ENCODE peak calls at places on chromosomes 16 and 17, in six cellular contexts. G is colonic mucosa, I is transverse colon, W is adrenal gland, Q is mucosa of descending colon, K is breast epithelium. Y is an unnamed sample.

GRCh38 chr16:89002851-89003830 is 26.1 kb upstream of the CBFA2T3 start:
- DNase-seq in W (no peak), G (no peak), I (no peak), Q (no peak), K (no peak), Y (no peak)

GRCh38 chr17:43217614-43218087 is 6.0 kb downstream of the TMEM106A start:
- DNase-seq in K (peak), W (no peak), I (no peak), Q (no peak), G (no peak), Y (no peak)

GRCh38 chr17:5437721-5438317 is 1.1 kb downstream of the C1QBP start:
- DNase-seq in Q (no peak), I (no peak), K (no peak), G (no peak), W (no peak), Y (peak)

GRCh38 chr16:88695753-88696152 is 9.4 kb upstream of the SNAI3 start:
- DNase-seq in G (no peak), Q (no peak), W (no peak), I (no peak), K (no peak), Y (no peak)

GRCh38 chr16:31460582-31461002 is 1.3 kb downstream of the ARMC5 start:
- DNase-seq in W (peak), K (no peak), G (no peak), I (no peak), Q (peak), Y (peak)

GRCh38 chr17:79623786-79624657 is 13.2 kb upstream of the RBFOX3 start:
- DNase-seq in G (no peak), K (no peak), W (peak), I (peak), Q (peak), Y (no peak)

GRCh38 chr17:4487820-4488716 is 10.6 kb upstream of the SPNS2 start:
- DNase-seq in Q (no peak), K (no peak), G (no peak), W (no peak), I (no peak), Y (no peak)

GRCh38 chr17:3695723-3696411 is at the start of gene P2RX5:
- DNase-seq in K (no peak), G (no peak), W (no peak), I (peak), Q (peak), Y (peak)

GRCh38 chr17:43169561-43170139 is 1.4 kb upstream of the NBR1 start:
- DNase-seq in G (peak), W (peak), I (peak), Q (no peak), K (peak), Y (peak)

GRCh38 chr17:60451965-60452364 is 29.7 kb downstream of the CHCT1 start:
- DNase-seq in I (no peak), K (no peak), Q (no peak), G (no peak), W (no peak), Y (no peak)

GRCh38 chr17:27545562-27546229 is 85.3 kb upstream of the LGALS9 start:
- DNase-seq in I (no peak), W (peak), K (no peak), G (no peak), Q (no peak), Y (peak)

GRCh38 chr17:3532106-3532858 is 25.3 kb downstream of the TRPV3 start:
- DNase-seq in Q (peak), G (no peak), K (no peak), I (no peak), W (no peak), Y (no peak)

GRCh38 chr16:22065252-22065651 is 27.1 kb upstream of the VWA3A start:
- DNase-seq in I (no peak), K (no peak), Q (no peak), W (no peak), G (no peak), Y (no peak)

GRCh38 chr17:74566132-74566753 is 1.1 kb downstream of the CD300H start:
- DNase-seq in W (peak), G (peak), I (peak), Q (peak), K (no peak), Y (peak)

GRCh38 chr16:10480151-10480550 is 94.3 kb downstream of the ATF7IP2 start:
- DNase-seq in G (no peak), W (no peak), K (no peak), Q (no peak), I (no peak), Y (no peak)

GRCh38 chr17:59002848-59003247 is 103.8 kb downstream of the TRIM37 start:
- DNase-seq in K (no peak), I (no peak), W (no peak), G (no peak), Q (no peak), Y (no peak)

GRCh38 chr16:86199182-86199581 is 300.2 kb downstream of the IRF8 start:
- DNase-seq in I (no peak), W (no peak), G (no peak), K (no peak), Q (no peak), Y (peak)

GRCh38 chr16:15960124-15960971 is 10.9 kb downstream of the ABCC1 start:
- DNase-seq in K (no peak), G (no peak), W (no peak), I (no peak), Q (no peak), Y (no peak)

GRCh38 chr17:2972749-2973148 is 90.7 kb downstream of the OR1D5 start:
- DNase-seq in W (no peak), G (no peak), K (no peak), I (no peak), Q (no peak), Y (no peak)

GRCh38 chr17:59695943-59696681 is 11.1 kb downstream of the PTRH2 start:
- DNase-seq in W (no peak), K (no peak), Q (no peak), G (no peak), I (no peak), Y (peak)

GRCh38 chr16:28317040-28317880 is 24.9 kb downstream of the SBK1 start:
- DNase-seq in W (peak), K (no peak), Q (peak), I (peak), G (peak), Y (peak)

GRCh38 chr16:67673712-67674580 is 7.3 kb downstream of the C16orf86 start:
- DNase-seq in I (peak), G (peak), Q (peak), W (peak), K (peak), Y (peak)

GRCh38 chr17:81349397-81350319 is 45.6 kb upstream of the BAHCC1 start:
- DNase-seq in G (no peak), K (no peak), W (no peak), I (no peak), Q (peak), Y (peak)

GRCh38 chr17:63772801-63773271 is 561 bp downstream of the CCDC47 start:
- DNase-seq in K (no peak), I (peak), W (no peak), Q (no peak), G (peak), Y (peak)

GRCh38 chr16:89093602-89094251 is at the start of gene ACSF3:
- DNase-seq in K (no peak), I (peak), W (peak), Q (peak), G (no peak), Y (peak)

GRCh38 chr17:38352245-38353083 is 820 bp downstream of the SOCS7 start:
- DNase-seq in Q (peak), K (no peak), I (peak), G (peak), W (peak), Y (peak)

GRCh38 chr16:23466162-23466885 is 13.3 kb upstream of the COG7 start:
- DNase-seq in I (no peak), Q (no peak), W (no peak), G (no peak), K (no peak), Y (no peak)

GRCh38 chr17:42458497-42459255 is at the start of gene ATP6V0A1:
- DNase-seq in K (peak), Q (peak), G (peak), W (peak), I (peak), Y (peak)

GRCh38 chr17:82237083-82237745 is 8.4 kb downstream of the SLC16A3 start:
- DNase-seq in G (no peak), Q (no peak), W (no peak), I (no peak), K (no peak), Y (no peak)

GRCh38 chr17:1398900-1399299 is 1.1 kb downstream of the YWHAE start:
- DNase-seq in G (peak), I (peak), K (no peak), Q (no peak), W (no peak), Y (no peak)

GRCh38 chr16:49855280-49855821 is 561 bp downstream of the ZNF423 start:
- DNase-seq in K (peak), W (peak), G (peak), I (peak), Q (peak), Y (peak)

GRCh38 chr16:88967800-88968588 is 9.0 kb downstream of the CBFA2T3 start:
- DNase-seq in W (no peak), I (peak), Q (peak), K (no peak), G (no peak), Y (no peak)

GRCh38 chr17:29155235-29155965 is 24.8 kb downstream of the MYO18A start:
- DNase-seq in Q (peak), I (peak), G (peak), K (no peak), W (peak), Y (peak)

GRCh38 chr16:85998868-85999729 is 100.1 kb downstream of the IRF8 start:
- DNase-seq in K (no peak), W (no peak), Q (no peak), G (no peak), I (no peak), Y (no peak)

GRCh38 chr16:17370233-17371013 is 100.3 kb downstream of the XYLT1 start:
- DNase-seq in K (no peak), G (no peak), Q (no peak), I (no peak), W (no peak), Y (no peak)

GRCh38 chr17:19260958-19261357 is 23.8 kb downstream of the EPN2 start:
- DNase-seq in Q (no peak), I (no peak), G (no peak), K (no peak), W (no peak), Y (no peak)

DNA sequence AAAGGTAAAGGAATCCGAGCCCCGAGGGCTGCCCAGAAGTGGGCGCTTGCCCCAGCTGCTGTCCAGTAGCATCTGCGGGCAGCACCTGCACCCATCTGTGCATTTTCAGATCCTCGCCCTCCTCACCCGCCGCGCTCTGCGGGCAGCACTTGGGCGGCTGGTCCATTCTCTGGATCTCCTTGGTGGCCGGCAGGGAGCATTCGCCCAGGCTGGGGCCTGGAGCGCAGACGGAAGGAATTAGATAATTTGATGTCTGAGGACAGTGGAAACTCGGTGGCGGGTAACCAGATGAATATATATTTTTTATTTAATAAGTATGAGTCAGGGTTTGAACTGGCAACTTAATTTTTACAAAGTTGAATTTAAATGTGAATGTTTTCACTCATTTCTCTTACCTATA is 88.5 kb downstream of the NPIPB11 start:
- DNase-seq in G (no peak), W (no peak), I (no peak), Q (no peak), K (no peak), Y (no peak)
- TF ChIP-seq CTCF in G (no peak), W (no peak), I (no peak), Q (no peak), K (no peak), Y (peak)

GRCh38 chr16:72787519-72788268 is 260.2 kb downstream of the ZFHX3 start:
- DNase-seq in Q (peak), K (peak), W (peak), G (peak), I (peak), Y (peak)
- H3K4me3 ChIP-seq in Q (no peak), K (peak), W (peak), G (peak), I (peak), Y (peak)

DNA sequence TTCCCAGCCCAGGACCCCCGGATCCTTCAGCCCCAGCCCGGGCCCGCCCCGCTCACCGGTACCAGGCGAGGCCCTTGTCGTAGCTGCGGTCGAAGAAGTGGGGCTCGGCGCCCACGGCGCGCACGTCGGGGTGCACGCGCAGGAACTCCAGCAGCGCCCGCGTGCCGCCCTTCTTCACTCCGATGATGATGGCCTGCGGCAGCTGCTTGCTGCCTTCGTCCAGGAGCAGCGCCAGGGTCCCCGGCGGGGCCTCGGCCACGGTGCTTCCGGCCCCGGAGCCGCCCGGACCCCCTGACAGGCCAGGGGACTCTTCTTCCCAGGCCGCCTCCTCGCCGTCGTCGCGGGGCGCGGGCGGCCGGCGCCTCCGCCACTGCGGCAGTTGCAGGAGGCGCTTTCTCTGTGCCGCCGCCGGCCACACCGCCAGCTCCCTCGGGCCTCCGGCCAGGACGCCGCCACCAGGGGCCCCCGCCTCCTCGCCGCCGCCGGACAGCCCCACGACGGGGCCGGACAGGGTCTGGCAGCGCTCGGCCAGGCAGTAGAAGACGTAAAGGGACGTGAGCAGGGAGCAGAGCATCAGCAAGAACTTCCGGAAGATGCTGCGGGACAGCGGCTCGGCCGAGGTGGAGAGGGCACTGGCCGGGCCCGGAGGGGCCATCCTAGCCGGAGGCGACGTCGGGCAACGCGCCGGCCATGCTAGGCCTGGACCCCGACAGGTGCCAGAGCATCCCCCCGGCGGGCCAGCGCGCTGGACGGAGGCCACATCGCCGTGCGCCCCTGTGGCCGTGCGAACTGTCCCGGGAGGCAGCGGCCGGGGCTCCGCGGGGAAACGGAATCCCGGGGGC is 1.0 kb downstream of the HS3ST3A1 start:
- DNase-seq in Q (peak), W (peak), K (no peak), I (no peak), G (no peak), Y (peak)
- TF ChIP-seq CTCF in Q (no peak), W (no peak), K (no peak), I (no peak), G (no peak), Y (no peak)

GRCh38 chr17:73304438-73304837 is 7.4 kb downstream of the CDC42EP4 start:
- DNase-seq in Q (no peak), G (no peak), I (no peak), W (peak), K (no peak), Y (peak)
- H3K4me3 ChIP-seq in Q (no peak), G (no peak), I (no peak), W (no peak), K (peak), Y (peak)

GRCh38 chr17:48471807-48472484 is 41.9 kb upstream of the SKAP1 start:
- DNase-seq in G (no peak), K (no peak), Q (no peak), W (no peak), I (no peak), Y (no peak)
- TF ChIP-seq CTCF in G (no peak), K (no peak), Q (no peak), W (no peak), I (no peak), Y (no peak)

Y was measured in fibroblast of villous mesenchyme.